ENCODE peak calls at places on chromosomes 3 and 15, in four cellular contexts. C is RKO; R is nephron progenitor cell; H is activated naive CD4-positive, alpha-beta T cell treated with Interleukin-2 at 50 U/mL for 16 hours. G is an unnamed sample.

GRCh38 chr3:5774337-5774736 is 586.8 kb downstream of the EDEM1 start:
- DNase-seq in C (no peak), R (no peak), H (no peak), G (no peak)

GRCh38 chr3:28317438-28318022 is 31.0 kb upstream of the ZCWPW2 start:
- DNase-seq in C (peak; percentile 60), R (peak; percentile 20), H (peak; percentile 9), G (no peak)

GRCh38 chr3:149371001-149371722 is 6.3 kb downstream of the TM4SF1 start:
- DNase-seq in C (peak; percentile 67), R (no peak), H (no peak), G (no peak)

GRCh38 chr3:96843505-96844203 is 29.3 kb downstream of the EPHA6 start:
- DNase-seq in C (no peak), R (no peak), H (no peak), G (no peak)

GRCh38 chr3:10248984-10249748 is 907 bp downstream of the TATDN2 start:
- DNase-seq in C (peak; percentile 69), R (peak; percentile 28), H (peak; percentile 63), G (peak; percentile 83)

GRCh38 chr3:157500232-157500631 is 3.0 kb downstream of the VEPH1 start:
- DNase-seq in C (no peak), R (no peak), H (no peak), G (no peak)

GRCh38 chr3:73493543-73494314 is 131.0 kb downstream of the PDZRN3 start:
- DNase-seq in C (no peak), R (no peak), H (no peak), G (no peak)

GRCh38 chr15:40066531-40066930 is 27.6 kb upstream of the SRP14 start:
- DNase-seq in C (no peak), R (no peak), H (no peak), G (no peak)

GRCh38 chr3:6770376-6770648 is 90.6 kb upstream of the GRM7 start:
- DNase-seq in C (no peak), R (no peak), H (no peak), G (no peak)

GRCh38 chr3:182979103-182979697 is 1.1 kb downstream of the DCUN1D1 start:
- DNase-seq in C (peak; percentile 51), R (no peak), H (no peak), G (no peak)

GRCh38 chr3:78604328-78604727 is 1163.5 kb downstream of the ROBO1 start:
- DNase-seq in C (peak; percentile 42), R (no peak), H (no peak), G (no peak)

GRCh38 chr15:32869814-32870213 is 152.0 kb downstream of the GREM1 start:
- DNase-seq in C (no peak), R (no peak), H (no peak), G (no peak)

GRCh38 chr15:38260077-38260476 is 7.4 kb downstream of the SPRED1 start:
- DNase-seq in C (peak; percentile 21), R (no peak), H (no peak), G (no peak)

GRCh38 chr3:141368925-141369794 is 856 bp downstream of the ZBTB38 start:
- DNase-seq in C (peak; percentile 97), R (no peak), H (no peak), G (no peak)